ENCODE peak calls at places on chromosomes 6 and 20, in eight cellular contexts. E is right lobe of liver, Y is body of pancreas, C is hepatocyte, M is A549, O is breast epithelium, S is tibial artery, K is adrenal gland. B is an unnamed sample.

GRCh38 chr6:2030682-2031244 is 214.6 kb downstream of the GMDS start:
- DNase-seq in O (no peak), C (no peak), S (no peak), E (no peak), M (no peak), Y (no peak), K (no peak), B (no peak)

GRCh38 chr6:149380523-149380922 is 19.5 kb upstream of the SUMO4 start:
- DNase-seq in S (no peak), M (no peak), E (no peak), Y (no peak), K (no peak), C (no peak), O (no peak), B (no peak)

GRCh38 chr6:166830185-166830890 is 126.0 kb downstream of the RNASET2 start:
- DNase-seq in O (no peak), E (no peak), K (no peak), M (no peak), Y (no peak), S (no peak), C (no peak), B (no peak)

GRCh38 chr6:151327079-151327478 is 64.3 kb downstream of the ZBTB2 start:
- DNase-seq in S (no peak), O (no peak), E (no peak), K (no peak), M (no peak), Y (no peak), C (no peak), B (no peak)

GRCh38 chr20:62155428-62156253 is 12.1 kb downstream of the SS18L1 start:
- DNase-seq in O (no peak), S (no peak), Y (no peak), E (peak), C (no peak), M (no peak), K (no peak), B (no peak)

GRCh38 chr6:141426400-141426980 is 706.2 kb upstream of the GJE1 start:
- DNase-seq in Y (no peak), K (no peak), C (no peak), E (no peak), S (no peak), M (no peak), O (no peak), B (no peak)

GRCh38 chr6:25172819-25173218 is 106.4 kb upstream of the CARMIL1 start:
- DNase-seq in C (no peak), S (no peak), O (no peak), E (no peak), M (peak), K (no peak), Y (no peak), B (no peak)

GRCh38 chr6:4291453-4292403 is 156.4 kb upstream of the ECI2 start:
- DNase-seq in O (no peak), M (no peak), S (no peak), C (peak), Y (no peak), K (no peak), E (no peak), B (no peak)

GRCh38 chr6:85261250-85261649 is 188.6 kb upstream of the NT5E start:
- DNase-seq in O (no peak), M (no peak), K (no peak), Y (no peak), C (no peak), E (no peak), S (no peak), B (no peak)

GRCh38 chr6:142322504-142323198 is 20.8 kb downstream of the ADGRG6 start:
- DNase-seq in O (no peak), E (no peak), S (no peak), C (no peak), M (no peak), Y (no peak), K (no peak), B (no peak)

GRCh38 chr6:139243531-139243930 is 48.3 kb downstream of the TXLNB start:
- DNase-seq in K (no peak), S (no peak), E (no peak), Y (no peak), C (no peak), M (no peak), O (no peak), B (no peak)

GRCh38 chr6:148523551-148523950 is 180.9 kb downstream of the SASH1 start:
- DNase-seq in E (no peak), C (no peak), K (no peak), O (no peak), M (no peak), S (no peak), Y (no peak), B (no peak)

GRCh38 chr6:169368200-169368599 is 114.6 kb upstream of the THBS2 start:
- DNase-seq in M (no peak), E (no peak), Y (no peak), S (no peak), K (no peak), O (no peak), C (no peak), B (no peak)

GRCh38 chr6:88263591-88263990 is 97.4 kb upstream of the CNR1 start:
- DNase-seq in Y (no peak), O (no peak), M (no peak), K (no peak), C (no peak), S (no peak), E (no peak), B (no peak)

GRCh38 chr20:39602649-39603048 is 640.5 kb downstream of the DHX35 start:
- DNase-seq in C (no peak), O (no peak), S (no peak), Y (no peak), K (no peak), E (no peak), M (no peak), B (no peak)

GRCh38 chr6:105786449-105786848 is 299.7 kb upstream of the PRDM1 start:
- DNase-seq in E (no peak), Y (no peak), O (no peak), C (no peak), S (no peak), K (no peak), M (no peak), B (no peak)

GRCh38 chr20:25586877-25587276 is 1.5 kb upstream of the NINL start:
- DNase-seq in K (no peak), Y (no peak), O (no peak), C (no peak), M (peak), S (no peak), E (no peak), B (no peak)

GRCh38 chr6:1608222-1608975 is 1.3 kb upstream of the FOXC1 start:
- DNase-seq in S (peak), Y (peak), O (no peak), K (no peak), E (peak), C (peak), M (no peak), B (no peak)

GRCh38 chr6:1070085-1070521 is 241.8 kb upstream of the FOXQ1 start:
- DNase-seq in M (no peak), Y (no peak), K (no peak), C (peak), O (no peak), E (no peak), S (no peak), B (no peak)

GRCh38 chr6:21636876-21637275 is 43.3 kb downstream of the SOX4 start:
- DNase-seq in O (no peak), E (no peak), C (no peak), M (no peak), K (no peak), S (no peak), Y (no peak), B (no peak)

GRCh38 chr6:165159459-165159858 is 149.9 kb downstream of the C6orf118 start:
- DNase-seq in S (no peak), M (no peak), C (no peak), O (no peak), Y (no peak), E (no peak), K (no peak), B (no peak)

GRCh38 chr20:2535711-2536561 is 437 bp upstream of the TMC2 start:
- DNase-seq in E (no peak), O (no peak), S (no peak), C (no peak), Y (no peak), M (no peak), K (no peak), B (no peak)

GRCh38 chr20:5039255-5039657 is 37.9 kb upstream of the SLC23A2 start:
- DNase-seq in C (no peak), S (no peak), M (no peak), O (no peak), K (no peak), E (no peak), Y (no peak), B (no peak)

GRCh38 chr20:38113401-38114325 is 51.4 kb downstream of the TGM2 start:
- DNase-seq in M (peak), C (peak), Y (no peak), K (peak), O (no peak), E (no peak), S (no peak), B (no peak)

GRCh38 chr6:114342826-114343781 is at the start of gene HS3ST5:
- DNase-seq in Y (peak), K (peak), E (peak), S (peak), C (peak), O (no peak), M (peak), B (peak)

GRCh38 chr20:12700701-12701100 is 308.1 kb upstream of the SPTLC3 start:
- DNase-seq in O (no peak), K (no peak), S (no peak), C (no peak), M (no peak), E (no peak), Y (peak), B (no peak)

GRCh38 chr6:5772634-5773230 is 234.0 kb downstream of the NRN1 start:
- DNase-seq in O (no peak), S (no peak), Y (no peak), E (no peak), K (no peak), C (no peak), M (peak), B (no peak)

GRCh38 chr6:96899019-96899418 is 1.3 kb upstream of the NDUFAF4 start:
- DNase-seq in O (no peak), C (peak), K (peak), M (peak), Y (no peak), S (no peak), E (no peak), B (no peak)

GRCh38 chr6:9621276-9621675 is 793.6 kb downstream of the TFAP2A start:
- DNase-seq in S (no peak), K (no peak), Y (no peak), O (no peak), C (no peak), M (no peak), E (no peak), B (no peak)

GRCh38 chr6:79115557-79115956 is 37.5 kb upstream of the PHIP start:
- DNase-seq in O (no peak), S (no peak), M (no peak), C (no peak), E (no peak), K (no peak), Y (no peak), B (no peak)

GRCh38 chr20:22583773-22584629 is at the start of gene FOXA2:
- DNase-seq in M (peak), Y (peak), S (no peak), C (peak), K (no peak), O (no peak), E (peak), B (no peak)

GRCh38 chr6:93550551-93551276 is 131.4 kb upstream of the EPHA7 start:
- DNase-seq in O (no peak), E (no peak), K (no peak), S (no peak), M (no peak), Y (no peak), C (no peak), B (no peak)

GRCh38 chr6:636488-636887 is 20.4 kb downstream of the HUS1B start:
- DNase-seq in M (no peak), S (no peak), C (no peak), E (no peak), O (no peak), Y (no peak), K (no peak), B (no peak)

GRCh38 chr6:106256201-106256968 is 69.2 kb downstream of the ATG5 start:
- DNase-seq in K (no peak), C (no peak), S (no peak), O (no peak), E (no peak), M (peak), Y (no peak), B (no peak)

GRCh38 chr20:50467618-50468373 is 42.4 kb upstream of the PTPN1 start:
- DNase-seq in E (peak), K (peak), S (no peak), O (no peak), Y (peak), C (no peak), M (peak), B (no peak)

GRCh38 chr6:168428052-168428829 is 12.7 kb upstream of the SMOC2 start:
- DNase-seq in S (no peak), M (no peak), O (no peak), K (no peak), E (no peak), C (no peak), Y (no peak), B (no peak)

DNA sequence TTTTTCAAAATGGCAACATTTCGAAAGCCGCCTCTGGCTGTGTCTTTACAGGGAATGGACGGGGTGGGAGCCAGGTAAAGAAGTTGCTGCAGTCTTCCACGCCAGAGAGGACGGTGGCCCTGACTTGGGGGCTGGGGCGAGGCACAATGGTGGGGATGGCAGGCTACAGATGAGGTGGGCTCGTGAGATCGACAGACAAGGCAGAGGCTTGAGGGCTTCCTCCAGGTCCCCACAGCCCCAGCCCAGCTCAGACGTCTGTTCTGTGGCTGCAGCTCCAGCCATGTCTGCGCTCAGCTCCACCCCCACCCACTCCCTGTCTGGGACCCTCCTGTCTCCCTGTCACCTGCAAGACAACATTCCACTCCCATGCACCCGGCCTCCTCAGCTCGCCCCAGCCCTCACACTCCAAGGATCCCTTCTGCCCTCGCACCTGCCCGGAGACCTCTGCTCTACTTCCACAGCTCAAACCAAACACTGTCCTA is 7.4 kb upstream of the C20orf144 start:
- DNase-seq in C (peak), S (no peak), E (no peak), O (no peak), K (peak), Y (no peak), M (no peak), B (no peak)
- H3K27ac ChIP-seq in C (peak), S (no peak), E (no peak), O (peak), K (no peak), Y (peak), M (no peak), B (no peak)

GRCh38 chr6:144347933-144348332 is 62.8 kb downstream of the UTRN start:
- DNase-seq in Y (no peak), K (no peak), C (no peak), M (no peak), O (no peak), E (no peak), S (no peak), B (no peak)
- H3K27ac ChIP-seq in Y (no peak), K (no peak), C (no peak), M (peak), O (no peak), E (no peak), S (no peak), B (no peak)

GRCh38 chr6:16334671-16335070 is 96.3 kb downstream of the GMPR start:
- DNase-seq in C (peak), K (peak), E (no peak), O (no peak), S (peak), M (peak), Y (no peak), B (no peak)
- H3K27ac ChIP-seq in C (peak), K (peak), E (no peak), O (peak), S (no peak), M (peak), Y (no peak), B (no peak)

DNA sequence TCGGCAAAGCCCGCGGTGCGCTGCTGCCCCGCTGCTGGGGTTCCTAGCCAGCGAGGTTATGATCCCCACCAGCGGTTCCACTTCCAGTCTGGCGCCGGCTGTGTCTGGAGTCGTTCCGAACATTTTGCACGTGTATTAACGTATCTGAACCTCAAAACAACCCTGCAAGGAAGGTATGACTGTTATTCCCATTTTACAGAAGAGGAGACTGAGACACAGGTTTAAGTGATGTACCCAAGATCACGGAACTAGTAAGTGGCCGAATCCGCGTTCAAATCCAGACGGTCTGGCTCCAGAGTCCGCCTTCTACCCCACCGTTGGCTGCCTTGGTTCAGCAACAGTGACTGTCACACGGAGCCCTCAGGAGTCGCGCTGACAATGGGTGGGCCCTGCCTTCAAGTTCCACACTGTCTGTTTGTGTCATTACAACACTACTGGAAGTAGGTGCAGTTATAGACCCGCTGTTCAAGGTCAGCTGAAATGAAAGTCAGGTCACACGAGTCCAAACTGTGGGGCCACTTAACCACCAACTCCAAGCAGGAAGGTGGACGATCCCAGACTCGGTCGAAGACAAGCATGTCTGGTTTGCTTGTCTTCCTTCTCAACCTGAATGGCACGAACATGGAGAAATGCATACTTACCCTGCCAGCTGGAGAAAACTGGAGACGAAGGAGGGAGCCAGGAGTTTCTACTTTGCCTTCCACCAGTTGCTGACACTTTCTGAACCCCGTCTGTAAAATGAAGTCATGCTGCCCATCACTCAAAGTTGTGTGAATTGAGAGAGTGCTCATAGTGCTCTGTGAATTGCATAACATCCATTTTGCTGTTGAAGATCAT is 808 bp upstream of the SRXN1 start:
- DNase-seq in K (peak), Y (peak), M (peak), S (no peak), C (no peak), E (no peak), O (no peak), B (no peak)
- H3K27ac ChIP-seq in K (no peak), Y (peak), M (peak), S (peak), C (peak), E (peak), O (peak), B (peak)

GRCh38 chr20:57991211-57991841 is 237.1 kb downstream of the ANKRD60 start:
- DNase-seq in O (peak), C (no peak), S (no peak), M (peak), E (no peak), Y (no peak), K (no peak), B (no peak)
- H3K27ac ChIP-seq in O (peak), C (no peak), S (peak), M (peak), E (no peak), Y (no peak), K (no peak), B (no peak)

DNA sequence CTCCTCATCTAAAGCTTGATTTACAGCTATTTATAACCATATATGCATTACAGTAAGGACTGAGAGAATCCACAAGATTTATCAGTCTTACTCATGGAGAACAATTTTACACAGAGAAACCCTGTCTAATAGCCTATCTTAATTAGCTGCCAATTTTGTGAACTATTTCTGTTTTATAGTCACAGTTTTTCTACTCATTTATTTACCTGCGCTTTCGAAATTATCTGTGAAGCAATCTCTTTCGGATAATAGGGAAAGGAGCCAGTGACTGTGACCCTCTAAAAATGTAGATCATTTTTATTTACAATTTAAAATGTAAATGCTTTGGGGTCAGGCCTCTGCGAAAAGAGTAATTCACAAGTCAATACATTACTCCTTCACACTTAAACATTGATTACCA is 98.1 kb downstream of the TSHZ2 start:
- DNase-seq in Y (no peak), K (no peak), C (no peak), S (no peak), E (no peak), M (no peak), O (no peak), B (no peak)
- H3K27ac ChIP-seq in Y (no peak), K (no peak), C (no peak), S (no peak), E (peak), M (no peak), O (peak), B (no peak)

DNA sequence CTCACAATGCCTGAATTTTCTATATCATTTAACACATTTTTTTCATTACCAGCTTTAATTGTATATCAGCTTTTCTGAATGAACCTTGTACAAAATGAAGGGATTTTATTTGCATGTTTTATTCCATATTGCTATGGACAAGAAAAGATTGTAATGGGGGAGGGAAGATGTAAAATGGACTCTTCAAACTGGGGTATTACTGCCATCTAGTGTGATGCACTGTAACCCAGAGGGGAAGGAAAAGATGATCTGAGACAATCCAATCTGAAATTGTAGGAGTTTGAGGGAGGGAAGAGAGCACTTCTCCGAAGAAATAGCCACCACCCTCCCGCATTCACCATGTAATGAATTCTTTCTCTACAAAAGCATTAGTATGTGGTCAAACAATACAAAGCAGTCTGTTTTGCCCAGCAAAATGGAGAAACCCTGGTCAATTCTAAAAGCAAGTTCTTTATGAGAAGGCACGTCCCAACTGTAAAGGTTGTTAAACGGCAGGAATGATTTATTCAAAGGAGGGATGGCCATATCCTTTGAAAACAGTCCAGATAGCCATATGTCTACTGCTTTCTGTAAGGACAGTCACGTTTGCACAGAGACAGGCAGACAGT is 679.5 kb upstream of the NRSN1 start:
- DNase-seq in C (peak), S (no peak), Y (no peak), O (no peak), E (no peak), K (no peak), M (peak), B (no peak)
- H3K27ac ChIP-seq in C (peak), S (no peak), Y (no peak), O (no peak), E (no peak), K (no peak), M (no peak), B (no peak)